ENCODE peak calls at places on chromosomes 2 and 18, in four cellular contexts. D, O, Z and V are unnamed samples.

GRCh38 chr2:147829106-147829505 is 15.7 kb upstream of the ACVR2A start:
- DNase-seq in D (no peak), O (peak), Z (peak), V (peak)

GRCh38 chr2:46735108-46735691 is 180.4 kb downstream of the MCFD2 start:
- DNase-seq in D (no peak), O (no peak), Z (no peak), V (no peak)

GRCh38 chr2:102057502-102058292 is 65.9 kb downstream of the IL1R2 start:
- DNase-seq in D (no peak), O (no peak), Z (no peak), V (no peak)

GRCh38 chr2:119064567-119064966 is 94.0 kb downstream of the C1QL2 start:
- DNase-seq in D (no peak), O (no peak), Z (no peak), V (no peak)

GRCh38 chr2:179274749-179275148 is 10.1 kb upstream of the SESTD1 start:
- DNase-seq in D (no peak), O (no peak), Z (peak), V (no peak)

GRCh38 chr2:160165996-160166395 is 34.1 kb downstream of the ITGB6 start:
- DNase-seq in D (no peak), O (no peak), Z (no peak), V (no peak)

GRCh38 chr2:222756951-222757645 is 85.6 kb downstream of the MOGAT1 start:
- DNase-seq in D (no peak), O (peak), Z (no peak), V (no peak)

GRCh38 chr2:19361325-19361990 is 3.0 kb upstream of the OSR1 start:
- DNase-seq in D (peak), O (no peak), Z (no peak), V (no peak)

GRCh38 chr18:46632401-46633089 is 24.5 kb downstream of the LOXHD1 start:
- DNase-seq in D (no peak), O (no peak), Z (no peak), V (no peak)

GRCh38 chr2:13227543-13227942 is 510.8 kb downstream of the TRIB2 start:
- DNase-seq in D (peak), O (no peak), Z (peak), V (no peak)

GRCh38 chr2:97997774-97998392 is 2.1 kb upstream of the TMEM131 start:
- DNase-seq in D (no peak), O (no peak), Z (peak), V (no peak)